ENCODE peak calls at places on chromosomes 4 and X, in ten cellular contexts. U, G, D, H, T, M, E, V, R and N are unnamed samples.

GRCh38 chrX:22526339-22526738 is 253.6 kb downstream of the CBLL2 start:
- DNase-seq in U (no peak), G (no peak), D (no peak), H (no peak), T (no peak), M (no peak), E (peak), V (no peak), R (peak), N (no peak)

GRCh38 chr4:77308843-77309242 is 151.8 kb downstream of the CCNG2 start:
- DNase-seq in U (no peak), G (no peak), D (peak), H (no peak), T (peak), M (no peak), E (no peak), V (no peak), R (peak), N (no peak)

GRCh38 chr4:64340243-64341110 is 68.8 kb downstream of the TECRL start:
- DNase-seq in U (no peak), G (no peak), D (no peak), H (no peak), T (no peak), M (no peak), E (no peak), V (no peak), R (no peak), N (no peak)

GRCh38 chrX:54843050-54843449 is 35.5 kb downstream of the MAGED2 start:
- DNase-seq in U (no peak), G (no peak), D (no peak), H (no peak), T (no peak), M (no peak), E (no peak), V (no peak), R (no peak), N (no peak)

GRCh38 chrX:44871114-44871645 is 1.8 kb upstream of the KDM6A start:
- DNase-seq in U (no peak), G (no peak), D (no peak), H (no peak), T (no peak), M (peak), E (no peak), V (peak), R (no peak), N (no peak)

GRCh38 chr4:6873291-6873690 is 36.3 kb upstream of the TBC1D14 start:
- DNase-seq in U (no peak), G (no peak), D (peak), H (no peak), T (no peak), M (no peak), E (no peak), V (no peak), R (no peak), N (no peak)

GRCh38 chr4:128366212-128366611 is 78.6 kb upstream of the PGRMC2 start:
- DNase-seq in U (no peak), G (no peak), D (no peak), H (no peak), T (no peak), M (no peak), E (no peak), V (no peak), R (no peak), N (no peak)

GRCh38 chrX:138711399-138712347 is at the start of gene FGF13:
- DNase-seq in U (no peak), G (peak), D (no peak), H (no peak), T (peak), M (peak), E (no peak), V (peak), R (no peak), N (no peak)

GRCh38 chrX:136032370-136032769 is 47.1 kb downstream of the SLC9A6 start:
- DNase-seq in U (no peak), G (no peak), D (no peak), H (no peak), T (no peak), M (no peak), E (no peak), V (no peak), R (no peak), N (no peak)

GRCh38 chr4:104352211-104352610 is 142.5 kb downstream of the CXXC4 start:
- DNase-seq in U (no peak), G (no peak), D (no peak), H (no peak), T (peak), M (no peak), E (no peak), V (no peak), R (no peak), N (no peak)
- TF ChIP-seq CTCF in U (no peak), G (no peak), D (no peak), H (no peak), T (peak), M (no peak), E (no peak), V (no peak), R (no peak), N (no peak)

GRCh38 chr4:8184061-8184460 is 15.0 kb upstream of the SH3TC1 start:
- DNase-seq in U (no peak), G (no peak), D (no peak), H (no peak), T (no peak), M (no peak), E (no peak), V (no peak), R (no peak), N (no peak)

GRCh38 chr4:8182294-8182693 is 16.8 kb upstream of the SH3TC1 start:
- DNase-seq in U (no peak), G (no peak), D (no peak), H (no peak), T (no peak), M (no peak), E (no peak), V (no peak), R (no peak), N (no peak)

GRCh38 chr4:8181119-8181518 is 18.0 kb upstream of the SH3TC1 start:
- DNase-seq in U (no peak), G (no peak), D (no peak), H (no peak), T (no peak), M (no peak), E (no peak), V (no peak), R (no peak), N (no peak)

GRCh38 chr4:8181844-8182243 is 17.2 kb upstream of the SH3TC1 start:
- DNase-seq in U (no peak), G (no peak), D (no peak), H (no peak), T (no peak), M (peak), E (no peak), V (peak), R (no peak), N (no peak)

DNA sequence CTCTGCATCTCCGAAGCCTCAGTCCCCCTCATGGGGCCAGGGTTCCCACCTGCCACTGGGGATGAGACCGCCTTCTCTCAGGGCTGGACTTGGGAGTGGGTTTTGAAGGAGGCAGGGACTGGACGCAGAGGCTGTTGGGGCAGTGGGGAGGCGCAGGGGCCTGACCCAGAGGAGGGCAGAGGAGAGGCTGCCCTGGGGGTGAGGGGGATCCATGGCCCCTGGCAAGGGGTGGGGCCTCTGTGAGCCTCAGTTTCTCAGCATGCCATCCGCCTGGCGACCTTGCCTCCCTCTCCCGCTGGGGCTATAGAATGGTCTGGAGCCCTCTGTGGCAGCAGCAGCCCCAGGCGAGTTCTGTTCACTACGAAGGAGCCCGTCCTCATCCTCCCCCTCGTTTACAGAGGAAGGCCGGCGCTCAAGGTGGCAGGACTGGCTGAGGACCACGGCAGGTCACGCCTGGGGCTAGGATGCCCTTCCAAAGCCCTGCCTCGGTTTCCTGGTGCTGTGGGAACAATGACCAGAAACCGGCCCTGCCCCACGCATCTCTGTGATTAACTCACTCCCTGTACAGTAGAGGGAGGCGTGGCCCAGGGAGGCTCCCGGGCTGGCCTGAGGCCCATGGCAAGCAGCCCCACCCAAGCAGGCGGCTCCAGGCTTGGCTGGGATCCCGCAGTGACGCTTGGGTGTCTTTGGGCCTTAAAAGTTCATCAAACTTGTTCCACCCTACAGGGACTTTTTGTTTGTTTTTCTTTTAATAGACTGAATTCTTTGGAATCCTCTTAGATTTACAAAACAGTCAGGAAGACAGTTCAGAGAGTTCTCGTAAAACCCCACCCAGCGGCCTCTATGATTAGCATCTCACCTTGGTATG is 16.0 kb upstream of the SH3TC1 start:
- DNase-seq in U (peak), G (peak), D (peak), H (peak), T (no peak), M (peak), E (no peak), V (peak), R (peak), N (peak)
- H3K27ac ChIP-seq in U (peak), G (no peak), D (peak), H (peak), T (no peak), M (peak), E (no peak), V (no peak), R (no peak), N (no peak)

GRCh38 chrX:14872851-14873675 is at the start of the genes FANCB and MOSPD2:
- DNase-seq in U (peak), G (peak), D (peak), H (peak), T (peak), M (peak), E (peak), V (peak), R (peak), N (peak)
- TF ChIP-seq POLR2A in U (no peak), G (no peak), D (peak), H (peak), T (peak), M (no peak), E (peak), V (peak), R (no peak), N (peak)

DNA sequence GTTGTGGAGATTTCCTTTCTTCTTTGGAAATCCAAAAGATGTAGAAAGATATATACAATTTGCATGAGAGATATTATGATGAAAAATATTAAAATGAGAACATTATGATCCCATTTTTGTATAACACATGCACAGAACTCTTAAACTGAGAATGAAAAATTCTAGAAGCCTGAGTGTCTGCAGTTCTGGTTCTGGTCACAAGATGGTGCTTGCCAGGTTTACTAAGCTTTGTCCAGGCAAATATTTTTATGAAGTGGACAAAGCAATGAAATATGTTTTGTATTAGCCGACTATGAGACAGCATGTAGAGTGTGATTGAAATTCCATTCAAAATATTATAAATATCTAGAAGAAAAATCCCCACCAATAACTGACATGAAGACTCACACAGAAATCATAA is 2.2 kb downstream of the PWWP3B start:
- DNase-seq in U (no peak), G (no peak), D (no peak), H (no peak), T (no peak), M (no peak), E (no peak), V (no peak), R (no peak), N (no peak)
- TF ChIP-seq CTCF in U (no peak), G (peak), D (no peak), H (peak), T (peak), M (no peak), E (peak), V (no peak), R (peak), N (peak)

DNA sequence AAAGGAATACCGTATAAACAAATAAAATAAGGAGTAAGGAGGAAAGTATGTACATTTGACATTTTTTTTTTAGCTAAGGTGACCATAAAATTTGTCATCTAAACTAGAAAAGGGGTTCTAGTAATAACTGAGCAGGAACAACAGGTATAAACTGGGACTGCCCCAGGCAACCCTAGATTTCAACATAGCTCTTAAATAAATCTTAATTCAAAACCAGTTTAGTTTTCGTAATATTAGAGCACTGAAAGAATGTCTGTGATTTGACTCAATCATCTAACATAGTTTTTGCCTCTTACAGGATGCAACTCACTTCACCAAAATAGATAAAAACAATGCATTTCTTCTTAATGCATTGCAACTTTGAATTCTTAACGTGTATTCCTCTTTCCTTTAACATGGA is 257.7 kb downstream of the ADAMTS3 start:
- DNase-seq in U (no peak), G (no peak), D (no peak), H (no peak), T (no peak), M (no peak), E (no peak), V (no peak), R (no peak), N (no peak)
- H3K27ac ChIP-seq in U (no peak), G (no peak), D (no peak), H (no peak), T (no peak), M (peak), E (no peak), V (no peak), R (no peak), N (no peak)